ENCODE peak calls at places on chromosomes 4 and X, in eight cellular contexts. One of them, this sample, is unnamed.

GRCh38 chrX:150575415-150575814 is 7.0 kb downstream of the MTM1 start:
- DNase-seq in Peyer's patch: no peak
- DNase-seq in testis: no peak
- DNase-seq in breast epithelium: peak
- DNase-seq in tibial nerve: no peak
- DNase-seq in prostate gland: peak
- DNase-seq in heart left ventricle: no peak
- DNase-seq in body of pancreas: no peak
- DNase-seq in this sample: no peak

GRCh38 chr4:40205259-40206198 is 8.7 kb downstream of the RHOH start:
- DNase-seq in testis: no peak
- DNase-seq in heart left ventricle: no peak
- DNase-seq in breast epithelium: no peak
- DNase-seq in prostate gland: no peak
- DNase-seq in tibial nerve: no peak
- DNase-seq in body of pancreas: peak
- DNase-seq in Peyer's patch: no peak
- DNase-seq in this sample: no peak

GRCh38 chr4:86592553-86593249 is 1.4 kb upstream of the PTPN13 start:
- DNase-seq in breast epithelium: no peak
- DNase-seq in prostate gland: no peak
- DNase-seq in heart left ventricle: no peak
- DNase-seq in body of pancreas: no peak
- DNase-seq in Peyer's patch: no peak
- DNase-seq in testis: no peak
- DNase-seq in tibial nerve: no peak
- DNase-seq in this sample: no peak

GRCh38 chr4:14513471-14513870 is 488.8 kb upstream of the CPEB2 start:
- DNase-seq in breast epithelium: no peak
- DNase-seq in heart left ventricle: no peak
- DNase-seq in body of pancreas: no peak
- DNase-seq in prostate gland: no peak
- DNase-seq in tibial nerve: no peak
- DNase-seq in Peyer's patch: no peak
- DNase-seq in testis: no peak
- DNase-seq in this sample: no peak

GRCh38 chr4:2930821-2931764 is 32.1 kb downstream of the NOP14 start:
- DNase-seq in testis: no peak
- DNase-seq in heart left ventricle: peak
- DNase-seq in breast epithelium: peak
- DNase-seq in prostate gland: peak
- DNase-seq in Peyer's patch: no peak
- DNase-seq in tibial nerve: no peak
- DNase-seq in body of pancreas: peak
- DNase-seq in this sample: no peak

GRCh38 chrX:12497832-12498591 is 293.2 kb upstream of the PRPS2 start:
- DNase-seq in tibial nerve: no peak
- DNase-seq in heart left ventricle: no peak
- DNase-seq in breast epithelium: no peak
- DNase-seq in Peyer's patch: no peak
- DNase-seq in body of pancreas: no peak
- DNase-seq in testis: peak
- DNase-seq in prostate gland: no peak
- DNase-seq in this sample: no peak

GRCh38 chr4:911871-912490 is 20.1 kb downstream of the GAK start:
- DNase-seq in prostate gland: no peak
- DNase-seq in breast epithelium: no peak
- DNase-seq in Peyer's patch: no peak
- DNase-seq in heart left ventricle: peak
- DNase-seq in tibial nerve: no peak
- DNase-seq in testis: no peak
- DNase-seq in body of pancreas: no peak
- DNase-seq in this sample: no peak

GRCh38 chr4:138312536-138312911 is 70.4 kb upstream of the SLC7A11 start:
- DNase-seq in body of pancreas: no peak
- DNase-seq in heart left ventricle: no peak
- DNase-seq in tibial nerve: no peak
- DNase-seq in breast epithelium: no peak
- DNase-seq in Peyer's patch: no peak
- DNase-seq in prostate gland: no peak
- DNase-seq in testis: peak
- DNase-seq in this sample: no peak

GRCh38 chr4:163528618-163529017 is 34.1 kb downstream of the TMA16 start:
- DNase-seq in tibial nerve: no peak
- DNase-seq in testis: no peak
- DNase-seq in Peyer's patch: no peak
- DNase-seq in body of pancreas: no peak
- DNase-seq in prostate gland: no peak
- DNase-seq in heart left ventricle: no peak
- DNase-seq in breast epithelium: no peak
- DNase-seq in this sample: no peak

GRCh38 chrX:150905293-150905692 is 6.8 kb upstream of the CD99L2 start:
- DNase-seq in testis: no peak
- DNase-seq in heart left ventricle: no peak
- DNase-seq in Peyer's patch: no peak
- DNase-seq in prostate gland: no peak
- DNase-seq in breast epithelium: no peak
- DNase-seq in tibial nerve: no peak
- DNase-seq in body of pancreas: no peak
- DNase-seq in this sample: no peak

GRCh38 chr4:113049421-113050355 is at the start of gene ANK2:
- DNase-seq in Peyer's patch: no peak
- DNase-seq in body of pancreas: peak
- DNase-seq in tibial nerve: no peak
- DNase-seq in breast epithelium: no peak
- DNase-seq in testis: no peak
- DNase-seq in heart left ventricle: no peak
- DNase-seq in prostate gland: no peak
- DNase-seq in this sample: no peak

DNA sequence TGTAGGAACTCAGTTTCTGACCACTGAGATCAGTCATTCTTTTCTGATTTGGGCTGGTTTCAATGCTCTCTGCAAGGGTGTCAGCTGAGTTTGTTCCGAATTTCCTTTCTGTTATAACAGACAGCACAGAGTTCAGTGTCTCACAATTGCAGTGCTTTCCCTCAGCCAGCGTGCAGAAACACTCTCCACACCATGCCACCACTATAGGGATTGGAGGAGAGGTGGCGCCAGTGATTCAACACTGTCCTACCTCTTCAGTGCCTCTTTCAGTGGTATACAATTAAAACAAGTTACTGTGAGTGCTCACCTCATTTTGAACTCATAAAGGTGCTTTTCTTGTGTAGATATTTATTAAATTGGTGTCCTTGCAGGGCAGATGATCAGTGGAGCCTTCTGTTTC is 413.2 kb upstream of the CXorf51B start:
- DNase-seq in prostate gland: no peak
- DNase-seq in testis: no peak
- DNase-seq in body of pancreas: no peak
- DNase-seq in tibial nerve: no peak
- DNase-seq in breast epithelium: no peak
- DNase-seq in heart left ventricle: no peak
- DNase-seq in Peyer's patch: no peak
- DNase-seq in this sample: no peak
- H3K4me3 ChIP-seq in prostate gland: no peak
- H3K4me3 ChIP-seq in testis: no peak
- H3K4me3 ChIP-seq in body of pancreas: no peak
- H3K4me3 ChIP-seq in tibial nerve: no peak
- H3K4me3 ChIP-seq in breast epithelium: no peak
- H3K4me3 ChIP-seq in heart left ventricle: no peak
- H3K4me3 ChIP-seq in Peyer's patch: no peak
- H3K4me3 ChIP-seq in this sample: no peak

GRCh38 chr4:76996445-76996844 is 46.9 kb downstream of the SEPTIN11 start:
- DNase-seq in testis: no peak
- DNase-seq in body of pancreas: no peak
- DNase-seq in tibial nerve: no peak
- DNase-seq in breast epithelium: no peak
- DNase-seq in Peyer's patch: no peak
- DNase-seq in prostate gland: no peak
- DNase-seq in heart left ventricle: no peak
- DNase-seq in this sample: no peak

GRCh38 chr4:76995776-76996175 is 46.2 kb downstream of the SEPTIN11 start:
- DNase-seq in heart left ventricle: no peak
- DNase-seq in testis: no peak
- DNase-seq in prostate gland: no peak
- DNase-seq in body of pancreas: no peak
- DNase-seq in breast epithelium: no peak
- DNase-seq in tibial nerve: no peak
- DNase-seq in Peyer's patch: no peak
- DNase-seq in this sample: no peak

GRCh38 chr4:76990288-76991080 is 40.9 kb downstream of the SEPTIN11 start:
- DNase-seq in Peyer's patch: no peak
- DNase-seq in body of pancreas: no peak
- DNase-seq in prostate gland: no peak
- DNase-seq in tibial nerve: no peak
- DNase-seq in breast epithelium: no peak
- DNase-seq in testis: no peak
- DNase-seq in heart left ventricle: no peak
- DNase-seq in this sample: no peak

GRCh38 chr4:76997454-76997853 is 47.9 kb downstream of the SEPTIN11 start:
- DNase-seq in heart left ventricle: no peak
- DNase-seq in breast epithelium: no peak
- DNase-seq in prostate gland: no peak
- DNase-seq in body of pancreas: no peak
- DNase-seq in tibial nerve: no peak
- DNase-seq in Peyer's patch: no peak
- DNase-seq in testis: no peak
- DNase-seq in this sample: no peak

GRCh38 chr4:76993787-76994641 is 44.5 kb downstream of the SEPTIN11 start:
- DNase-seq in heart left ventricle: no peak
- DNase-seq in prostate gland: no peak
- DNase-seq in Peyer's patch: peak
- DNase-seq in breast epithelium: no peak
- DNase-seq in tibial nerve: no peak
- DNase-seq in testis: no peak
- DNase-seq in body of pancreas: peak
- DNase-seq in this sample: peak
- TF ChIP-seq POLR2A in heart left ventricle: no peak
- TF ChIP-seq POLR2A in prostate gland: no peak
- TF ChIP-seq POLR2A in Peyer's patch: no peak
- TF ChIP-seq POLR2A in breast epithelium: no peak
- TF ChIP-seq POLR2A in tibial nerve: no peak
- TF ChIP-seq POLR2A in testis: no peak
- TF ChIP-seq POLR2A in body of pancreas: no peak
- TF ChIP-seq POLR2A in this sample: peak

GRCh38 chr4:17595471-17596005 is 18.5 kb downstream of the LAP3 start:
- DNase-seq in heart left ventricle: no peak
- DNase-seq in body of pancreas: peak
- DNase-seq in prostate gland: no peak
- DNase-seq in breast epithelium: no peak
- DNase-seq in Peyer's patch: peak
- DNase-seq in tibial nerve: no peak
- DNase-seq in testis: no peak
- DNase-seq in this sample: no peak

GRCh38 chr4:17599826-17600225 is 14.6 kb upstream of the MED28 start:
- DNase-seq in body of pancreas: no peak
- DNase-seq in heart left ventricle: no peak
- DNase-seq in Peyer's patch: no peak
- DNase-seq in breast epithelium: no peak
- DNase-seq in prostate gland: no peak
- DNase-seq in testis: no peak
- DNase-seq in tibial nerve: no peak
- DNase-seq in this sample: no peak

GRCh38 chr4:17597517-17597916 is 16.9 kb upstream of the MED28 start:
- DNase-seq in testis: no peak
- DNase-seq in breast epithelium: no peak
- DNase-seq in heart left ventricle: no peak
- DNase-seq in Peyer's patch: no peak
- DNase-seq in body of pancreas: no peak
- DNase-seq in tibial nerve: no peak
- DNase-seq in prostate gland: no peak
- DNase-seq in this sample: no peak
- TF ChIP-seq CTCF in testis: no peak
- TF ChIP-seq CTCF in breast epithelium: no peak
- TF ChIP-seq CTCF in heart left ventricle: no peak
- TF ChIP-seq CTCF in Peyer's patch: no peak
- TF ChIP-seq CTCF in body of pancreas: no peak
- TF ChIP-seq CTCF in tibial nerve: no peak
- TF ChIP-seq CTCF in prostate gland: no peak
- TF ChIP-seq CTCF in this sample: no peak

DNA sequence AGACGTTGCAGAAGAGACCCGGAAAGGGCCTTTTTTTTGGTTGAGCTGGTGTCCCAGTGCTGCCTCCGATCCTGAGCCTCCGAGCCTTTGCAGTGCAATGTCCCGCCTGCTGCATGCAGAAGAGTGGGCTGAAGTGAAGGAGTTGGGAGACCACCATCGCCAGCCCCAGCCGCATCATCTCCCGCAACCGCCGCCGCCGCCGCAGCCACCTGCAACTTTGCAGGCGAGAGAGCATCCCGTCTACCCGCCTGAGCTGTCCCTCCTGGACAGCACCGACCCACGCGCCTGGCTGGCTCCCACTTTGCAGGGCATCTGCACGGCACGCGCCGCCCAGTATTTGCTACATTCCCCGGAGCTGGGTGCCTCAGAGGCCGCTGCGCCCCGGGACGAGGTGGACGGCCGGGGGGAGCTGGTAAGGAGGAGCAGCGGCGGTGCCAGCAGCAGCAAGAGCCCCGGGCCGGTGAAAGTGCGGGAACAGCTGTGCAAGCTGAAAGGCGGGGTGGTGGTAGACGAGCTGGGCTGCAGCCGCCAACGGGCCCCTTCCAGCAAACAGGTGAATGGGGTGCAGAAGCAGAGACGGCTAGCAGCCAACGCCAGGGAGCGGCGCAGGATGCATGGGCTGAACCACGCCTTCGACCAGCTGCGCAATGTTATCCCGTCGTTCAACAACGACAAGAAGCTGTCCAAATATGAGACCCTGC is 427 bp downstream of the ATOH1 start:
- DNase-seq in prostate gland: no peak
- DNase-seq in heart left ventricle: peak
- DNase-seq in tibial nerve: no peak
- DNase-seq in Peyer's patch: no peak
- DNase-seq in body of pancreas: no peak
- DNase-seq in testis: no peak
- DNase-seq in breast epithelium: no peak
- DNase-seq in this sample: no peak
- H3K4me3 ChIP-seq in prostate gland: no peak
- H3K4me3 ChIP-seq in heart left ventricle: peak
- H3K4me3 ChIP-seq in tibial nerve: peak
- H3K4me3 ChIP-seq in Peyer's patch: peak
- H3K4me3 ChIP-seq in body of pancreas: no peak
- H3K4me3 ChIP-seq in testis: peak
- H3K4me3 ChIP-seq in breast epithelium: peak
- H3K4me3 ChIP-seq in this sample: peak

This sample was measured in gastrocnemius medialis.